ENCODE peak calls at places on chromosomes 6 and 20, in four cellular contexts. X is SK-N-SH, M is fibroblast of lung, T is astrocyte. P is an unnamed sample. For H3K4me1, the result is how much of the 10 kb centered on the place peaks cover.

GRCh38 chr6:21610376-21610775 is 16.8 kb downstream of the SOX4 start:
- DNase-seq in T (no peak), M (no peak), X (no peak), P (no peak)

GRCh38 chr6:40342674-40343230 is 244.4 kb downstream of the LRFN2 start:
- DNase-seq in M (no peak), X (no peak), T (no peak), P (no peak)

GRCh38 chr6:24719125-24719931 is at the start of gene C6orf62:
- DNase-seq in X (peak), M (no peak), T (peak), P (peak)

GRCh38 chr20:44702776-44703175 is 12.4 kb upstream of the CCN5 start:
- DNase-seq in X (no peak), M (peak), T (peak), P (peak)

GRCh38 chr20:50533061-50533460 is 22.9 kb downstream of the PTPN1 start:
- DNase-seq in T (no peak), X (no peak), M (peak), P (no peak)

GRCh38 chr6:163750436-163751031 is 336.0 kb downstream of the QKI start:
- DNase-seq in X (no peak), T (no peak), M (no peak), P (no peak)

GRCh38 chr6:113120214-113120576 is 737.0 kb upstream of the MARCKS start:
- DNase-seq in T (peak), X (no peak), M (peak), P (no peak)

GRCh38 chr6:7505196-7505699 is 36.2 kb upstream of the DSP start:
- DNase-seq in T (peak), M (peak), X (peak), P (peak)

GRCh38 chr20:62829231-62830230 is 12.7 kb downstream of the COL9A3 start:
- DNase-seq in M (no peak), X (peak), T (no peak), P (peak)

GRCh38 chr20:45629496-45630100 is at the start of gene WFDC10A:
- DNase-seq in T (peak), M (peak), X (peak), P (no peak)

GRCh38 chr6:33820784-33821183 is 17.0 kb upstream of the MLN start:
- DNase-seq in M (no peak), X (no peak), T (no peak), P (no peak)

GRCh38 chr20:14955396-14955795 is 618.0 kb upstream of the FLRT3 start:
- DNase-seq in X (no peak), M (no peak), T (no peak), P (no peak)

GRCh38 chr6:37487891-37488290 is 11.8 kb downstream of the CCDC167 start:
- DNase-seq in M (no peak), X (no peak), T (no peak), P (no peak)

GRCh38 chr20:47968541-47969310 is 183.4 kb upstream of the SULF2 start:
- DNase-seq in X (no peak), M (no peak), T (no peak), P (no peak)

DNA sequence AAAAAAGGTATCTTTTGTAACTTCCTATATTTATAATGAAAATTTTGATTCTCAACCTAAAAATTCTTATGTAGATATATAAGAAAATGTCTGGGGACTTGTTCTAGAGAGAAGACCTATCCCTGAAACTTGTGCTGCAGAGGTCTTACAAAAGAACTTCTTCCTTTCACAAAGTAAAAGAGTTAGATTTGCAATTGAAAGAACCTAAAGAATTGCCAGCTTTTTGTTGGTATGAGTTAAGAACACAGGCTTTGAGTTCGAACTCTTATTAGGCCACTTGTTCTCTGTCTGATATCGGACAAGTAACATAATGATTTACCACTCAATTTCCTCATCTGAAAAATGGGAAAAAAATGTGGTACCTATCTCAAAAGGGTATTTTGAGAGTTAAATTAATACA is 162.0 kb upstream of the LAMA2 start:
- DNase-seq in T (no peak), M (no peak), X (no peak), P (no peak)
- H3K4me1 ChIP-seq in T (under half), M (under half), X (under half), P (under half)

GRCh38 chr6:52536424-52536916 is 40.4 kb downstream of the TRAM2 start:
- DNase-seq in X (no peak), M (no peak), T (no peak), P (no peak)

GRCh38 chr6:52535711-52536423 is 41.0 kb downstream of the TRAM2 start:
- DNase-seq in T (no peak), M (no peak), X (no peak), P (no peak)

GRCh38 chr6:52538252-52538905 is 38.5 kb downstream of the TRAM2 start:
- DNase-seq in X (no peak), M (no peak), T (no peak), P (no peak)

GRCh38 chr6:52538921-52539354 is 37.9 kb downstream of the TRAM2 start:
- DNase-seq in T (peak), X (no peak), M (no peak), P (no peak)

DNA sequence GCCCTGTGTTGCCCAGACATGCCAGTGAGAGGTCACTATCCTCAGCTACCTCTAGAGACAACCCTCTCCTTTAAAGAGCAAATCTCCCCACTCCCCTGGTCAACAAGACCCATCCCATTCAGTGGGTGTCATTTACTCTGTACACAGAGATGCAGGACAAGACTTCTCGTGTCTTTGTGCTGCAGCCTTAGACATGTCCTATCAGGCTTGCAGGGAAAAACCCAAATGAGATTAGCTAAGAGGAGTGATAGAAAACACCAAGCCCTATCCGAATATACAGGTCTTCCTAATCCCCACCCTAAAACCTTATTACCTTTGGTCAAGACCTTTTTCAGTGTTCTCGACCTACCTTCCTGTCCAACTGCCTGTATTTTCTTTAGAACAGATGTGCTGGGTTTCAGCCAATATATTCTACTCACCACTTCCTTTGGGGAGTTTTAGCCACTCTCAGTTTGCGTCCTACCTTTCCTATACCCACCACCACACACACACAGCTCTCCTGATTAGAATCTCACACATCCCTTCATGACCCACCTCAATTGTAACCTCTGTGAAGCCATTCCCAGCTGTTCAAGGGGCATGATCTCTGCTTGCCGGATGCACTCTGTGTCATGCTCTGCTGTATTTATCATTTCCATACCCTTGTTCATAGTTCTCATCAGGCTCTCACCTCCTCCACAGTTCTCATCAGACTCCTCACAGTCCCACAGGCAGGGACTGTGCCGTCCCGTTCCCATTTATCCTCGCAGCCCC is 39.7 kb downstream of the TRAM2 start:
- DNase-seq in X (no peak), T (no peak), M (no peak), P (no peak)
- H3K4me3 ChIP-seq in X (no peak), T (no peak), M (no peak), P (no peak)

GRCh38 chr20:56409521-56409920 is 2.5 kb upstream of the CASS4 start:
- DNase-seq in X (no peak), M (peak), T (no peak), P (no peak)
- H3K9ac ChIP-seq in X (no peak), M (no peak), T (no peak), P (no peak)

GRCh38 chr6:106748547-106749207 is 119.3 kb downstream of the QRSL1 start:
- DNase-seq in M (no peak), X (no peak), T (no peak), P (no peak)
- H3K4me1 ChIP-seq in M (under half), X (under half), T (under half), P (under half)

DNA sequence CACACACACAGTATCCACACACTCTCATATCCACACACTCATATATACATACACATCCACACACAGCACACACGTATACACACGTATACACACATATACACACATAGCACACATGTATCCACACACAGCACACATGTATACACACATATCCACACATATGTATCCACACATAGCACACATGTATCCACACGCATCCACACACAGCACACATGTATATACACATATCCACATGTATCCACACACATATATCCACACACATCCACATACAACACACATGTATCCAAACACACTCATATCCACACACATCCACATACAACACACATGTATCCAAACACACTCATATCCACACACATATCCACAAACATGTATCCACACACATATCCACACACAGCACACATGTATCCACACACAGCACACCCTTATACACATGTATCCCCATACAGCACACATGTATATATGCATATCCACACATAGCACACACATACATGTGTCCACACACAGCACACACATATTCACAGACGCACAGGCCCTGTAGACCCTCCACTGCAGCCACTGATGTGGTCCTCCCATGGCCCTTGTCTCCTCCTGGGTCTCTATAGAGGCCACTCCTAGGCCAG is 172.1 kb downstream of the CDH4 start:
- DNase-seq in T (no peak), M (no peak), X (no peak), P (no peak)
- H3K4me3 ChIP-seq in T (no peak), M (no peak), X (no peak), P (no peak)

GRCh38 chr6:30570263-30570662 is 979 bp upstream of the ABCF1 start:
- DNase-seq in T (no peak), M (no peak), X (no peak), P (no peak)
- H3K9ac ChIP-seq in T (peak), M (no peak), X (peak), P (peak)

P was measured in kidney.